ENCODE peak calls at places on chromosomes 4 and X, in nine cellular contexts. K, J, O, I, M, G, H, E and T are unnamed samples.

GRCh38 chrX:114582698-114583395 is 1.0 kb upstream of the HTR2C start:
- DNase-seq in K (no peak), J (no peak), O (no peak), I (no peak), M (no peak), G (no peak), H (no peak), E (no peak), T (no peak)

GRCh38 chr4:181416966-181417365 is 826.2 kb upstream of the TENM3 start:
- DNase-seq in K (no peak), J (no peak), O (no peak), I (no peak), M (no peak), G (no peak), H (no peak), E (no peak), T (no peak)

GRCh38 chrX:24982306-24982965 is 33.3 kb downstream of the ARX start:
- DNase-seq in K (no peak), J (no peak), O (peak; percentile 9), I (no peak), M (no peak), G (no peak), H (no peak), E (no peak), T (no peak)

GRCh38 chrX:34655496-34656258 is 1.4 kb downstream of the TMEM47 start:
- DNase-seq in K (no peak), J (no peak), O (no peak), I (no peak), M (no peak), G (no peak), H (no peak), E (no peak), T (no peak)

GRCh38 chr4:154677923-154678322 is 65.5 kb upstream of the FGG start:
- DNase-seq in K (no peak), J (no peak), O (no peak), I (no peak), M (no peak), G (no peak), H (no peak), E (no peak), T (no peak)

GRCh38 chr4:188986271-188986689 is 847.0 kb downstream of the TRIML1 start:
- DNase-seq in K (no peak), J (peak; percentile 36), O (peak; percentile 91), I (no peak), M (no peak), G (no peak), H (peak; percentile 17), E (peak; percentile 47), T (peak; percentile 72)

GRCh38 chrX:96389314-96390048 is 295.2 kb upstream of the DIAPH2 start:
- DNase-seq in K (no peak), J (no peak), O (no peak), I (no peak), M (no peak), G (no peak), H (no peak), E (no peak), T (no peak)

GRCh38 chr4:84179413-84179812 is 319.7 kb downstream of the NKX6-1 start:
- DNase-seq in K (no peak), J (no peak), O (no peak), I (no peak), M (no peak), G (no peak), H (no peak), E (no peak), T (no peak)

GRCh38 chr4:41507292-41507933 is 30.5 kb upstream of the LIMCH1 start:
- DNase-seq in K (no peak), J (peak; percentile 26), O (peak; percentile 48), I (no peak), M (no peak), G (no peak), H (no peak), E (no peak), T (no peak)

GRCh38 chrX:123975180-123975579 is 13.7 kb downstream of the STAG2 start:
- DNase-seq in K (no peak), J (peak; percentile 61), O (peak; percentile 10), I (no peak), M (no peak), G (no peak), H (no peak), E (no peak), T (no peak)

GRCh38 chrX:143536176-143536575 is 18.9 kb upstream of the SPANXN3 start:
- DNase-seq in K (no peak), J (no peak), O (no peak), I (no peak), M (peak; percentile 0), G (no peak), H (peak; percentile 78), E (no peak), T (no peak)

GRCh38 chrX:46279214-46279924 is 265.9 kb downstream of the ZNF674 start:
- DNase-seq in K (no peak), J (no peak), O (peak; percentile 2), I (no peak), M (no peak), G (no peak), H (no peak), E (no peak), T (no peak)

GRCh38 chr4:99734583-99735322 is 77.1 kb upstream of the C4orf54 start:
- DNase-seq in K (no peak), J (no peak), O (no peak), I (no peak), M (no peak), G (no peak), H (no peak), E (no peak), T (no peak)

GRCh38 chrX:11187001-11187400 is 75.9 kb downstream of the HCCS start:
- DNase-seq in K (no peak), J (no peak), O (no peak), I (no peak), M (no peak), G (no peak), H (no peak), E (no peak), T (no peak)

GRCh38 chr4:151599876-151600275 is 160.9 kb downstream of the GATB start:
- DNase-seq in K (no peak), J (no peak), O (no peak), I (no peak), M (no peak), G (no peak), H (no peak), E (peak; percentile 27), T (no peak)

GRCh38 chrX:2710496-2710895 is 19.4 kb downstream of the CD99 start:
- DNase-seq in K (no peak), J (no peak), O (peak; percentile 79), I (no peak), M (no peak), G (no peak), H (no peak), E (no peak), T (no peak)

GRCh38 chrX:87805829-87806490 is 288.4 kb downstream of the KLHL4 start:
- DNase-seq in K (no peak), J (no peak), O (no peak), I (no peak), M (no peak), G (no peak), H (no peak), E (no peak), T (no peak)

GRCh38 chrX:147174596-147174995 is 360.1 kb upstream of the CXorf51A start:
- DNase-seq in K (no peak), J (no peak), O (no peak), I (no peak), M (no peak), G (no peak), H (no peak), E (no peak), T (no peak)

GRCh38 chrX:105190252-105190853 is 30.1 kb downstream of the TEX13A start:
- DNase-seq in K (no peak), J (peak; percentile 8), O (peak; percentile 32), I (no peak), M (no peak), G (peak; percentile 16), H (no peak), E (no peak), T (no peak)

GRCh38 chr4:48042979-48043461 is 26.4 kb downstream of the NIPAL1 start:
- DNase-seq in K (no peak), J (no peak), O (no peak), I (no peak), M (no peak), G (no peak), H (no peak), E (no peak), T (no peak)

GRCh38 chrX:97158270-97158669 is 274.6 kb downstream of the RPA4 start:
- DNase-seq in K (no peak), J (no peak), O (peak; percentile 0), I (no peak), M (no peak), G (no peak), H (peak; percentile 29), E (no peak), T (no peak)

GRCh38 chr4:173272987-173273386 is 61.2 kb downstream of the HMGB2 start:
- DNase-seq in K (no peak), J (peak; percentile 13), O (peak; percentile 45), I (no peak), M (no peak), G (no peak), H (no peak), E (peak; percentile 53), T (no peak)

GRCh38 chrX:66110112-66110511 is 53.9 kb upstream of the HEPH start:
- DNase-seq in K (no peak), J (peak; percentile 5), O (peak; percentile 13), I (no peak), M (no peak), G (peak; percentile 10), H (no peak), E (no peak), T (no peak)

GRCh38 chrX:27619975-27620374 is 29.8 kb downstream of the DCAF8L2 start:
- DNase-seq in K (no peak), J (no peak), O (peak; percentile 2), I (no peak), M (no peak), G (no peak), H (no peak), E (no peak), T (no peak)

GRCh38 chr4:142128529-142128928 is 492.1 kb downstream of the IL15 start:
- DNase-seq in K (no peak), J (no peak), O (no peak), I (no peak), M (no peak), G (no peak), H (no peak), E (peak; percentile 40), T (no peak)

GRCh38 chrX:129781134-129782014 is 1.6 kb downstream of the SASH3 start:
- DNase-seq in K (peak; percentile 34), J (no peak), O (no peak), I (peak; percentile 91), M (no peak), G (peak; percentile 81), H (no peak), E (no peak), T (no peak)

GRCh38 chrX:8629871-8630270 is 102.1 kb downstream of the ANOS1 start:
- DNase-seq in K (no peak), J (no peak), O (peak; percentile 73), I (no peak), M (no peak), G (no peak), H (no peak), E (no peak), T (peak; percentile 36)

GRCh38 chrX:52015794-52016193 is 53.2 kb downstream of the MAGED4B start:
- DNase-seq in K (no peak), J (no peak), O (no peak), I (no peak), M (no peak), G (no peak), H (no peak), E (no peak), T (no peak)

GRCh38 chrX:18995216-18995615 is 11.3 kb upstream of the PHKA2 start:
- DNase-seq in K (no peak), J (peak; percentile 36), O (peak; percentile 65), I (no peak), M (no peak), G (no peak), H (no peak), E (no peak), T (no peak)

GRCh38 chrX:73447311-73447794 is 500 bp downstream of the CDX4 start:
- DNase-seq in K (no peak), J (no peak), O (no peak), I (no peak), M (no peak), G (no peak), H (no peak), E (no peak), T (no peak)